ENCODE peak calls at places on chromosomes 2 and 18, in four cellular contexts. F is sigmoid colon, C is stomach, B is A673. G is an unnamed sample.
A peak's percentile ranks its signal among the peaks of the same experiment; 100 is the strongest.

GRCh38 chr2:238427435-238428162 is 872 bp downstream of the ASB1 start:
- DNase-seq in F (no peak), B (no peak), C (peak; percentile 18), G (peak; percentile 74)

GRCh38 chr18:11040823-11041712 is 108.3 kb downstream of the PIEZO2 start:
- DNase-seq in C (no peak), B (peak; percentile 56), F (no peak), G (no peak)

GRCh38 chr18:47928466-47928865 is 2.0 kb downstream of the SMAD2 start:
- DNase-seq in C (no peak), F (no peak), B (no peak), G (no peak)

GRCh38 chr2:159156834-159157233 is 129.7 kb downstream of the WDSUB1 start:
- DNase-seq in C (no peak), F (no peak), B (no peak), G (no peak)

GRCh38 chr2:9941996-9942390 is 9.5 kb upstream of the GRHL1 start:
- DNase-seq in B (no peak), F (no peak), C (no peak), G (no peak)

GRCh38 chr2:165857881-165858280 is 63.8 kb upstream of the GALNT3 start:
- DNase-seq in F (no peak), C (no peak), B (no peak), G (no peak)

GRCh38 chr2:54572636-54573531 is 116.8 kb downstream of the SPTBN1 start:
- DNase-seq in F (no peak), C (no peak), B (no peak), G (no peak)

GRCh38 chr2:171430516-171431410 is 3.0 kb downstream of the METTL8 start:
- DNase-seq in C (no peak), F (no peak), B (peak; percentile 67), G (no peak)

GRCh38 chr2:60676950-60677349 is 79.1 kb upstream of the PAPOLG start:
- DNase-seq in F (no peak), C (no peak), B (no peak), G (no peak)

GRCh38 chr18:68418881-68419280 is 296.0 kb downstream of the TMX3 start:
- DNase-seq in C (no peak), F (no peak), B (no peak), G (no peak)

GRCh38 chr2:119638891-119639539 is 40.0 kb upstream of the TMEM177 start:
- DNase-seq in C (no peak), F (no peak), B (no peak), G (no peak)

GRCh38 chr18:46829947-46830346 is 73.1 kb upstream of the ST8SIA5 start:
- DNase-seq in C (no peak), F (no peak), B (no peak), G (no peak)

GRCh38 chr2:62112192-62112591 is 83.7 kb upstream of the B3GNT2 start:
- DNase-seq in F (no peak), C (no peak), B (no peak), G (no peak)

GRCh38 chr2:115359550-115359949 is 917.1 kb downstream of the DPP10 start:
- DNase-seq in F (no peak), B (no peak), C (no peak), G (no peak)

GRCh38 chr18:28365406-28365805 is 188.5 kb upstream of the CDH2 start:
- DNase-seq in B (no peak), C (no peak), F (no peak), G (no peak)

GRCh38 chr2:86047575-86048382 is 57.9 kb downstream of the POLR1A start:
- DNase-seq in F (peak; percentile 48), B (no peak), C (no peak), G (no peak)

GRCh38 chr2:1628893-1629292 is 115.4 kb downstream of the PXDN start:
- DNase-seq in B (peak; percentile 61), C (peak; percentile 25), F (peak; percentile 79), G (no peak)

GRCh38 chr2:23584054-23584745 is 199.2 kb downstream of the KLHL29 start:
- DNase-seq in B (no peak), F (peak; percentile 85), C (no peak), G (no peak)

GRCh38 chr2:28480403-28481049 is 15.3 kb upstream of the PLB1 start:
- DNase-seq in B (no peak), F (no peak), C (no peak), G (no peak)

GRCh38 chr2:118784860-118785259 is 62.6 kb downstream of the EN1 start:
- DNase-seq in F (no peak), C (no peak), B (no peak), G (no peak)

GRCh38 chr2:767944-768343 is 90.7 kb upstream of the TMEM18 start:
- DNase-seq in B (no peak), F (no peak), C (no peak), G (no peak)

GRCh38 chr2:126886201-126886905 is 12.3 kb upstream of the TEX51 start:
- DNase-seq in C (no peak), F (peak; percentile 72), B (peak; percentile 76), G (peak; percentile 81)

GRCh38 chr2:161416294-161416632 is at the start of gene TBR1:
- DNase-seq in B (no peak), F (no peak), C (no peak), G (no peak)
- H3K4me1 ChIP-seq in B (peaks cover 8% of the 10 kb centered on the region), F (peaks cover 38% of the 10 kb centered on the region), C (peaks cover 55% of the 10 kb centered on the region), G (peaks cover 44% of the 10 kb centered on the region)

GRCh38 chr2:167293172-167293781 is 405.0 kb downstream of the XIRP2 start:
- DNase-seq in C (no peak), B (peak; percentile 49), F (peak; percentile 61), G (peak; percentile 64)
- H3K4me1 ChIP-seq in C (peaks cover 20% of the 10 kb centered on the region), B (peaks cover 15% of the 10 kb centered on the region), F (peaks cover 21% of the 10 kb centered on the region), G (peaks cover 14% of the 10 kb centered on the region)

GRCh38 chr2:173149491-173149890 is 73.8 kb downstream of the MAP3K20 start:
- DNase-seq in B (no peak), C (no peak), F (no peak), G (no peak)

GRCh38 chr2:173148520-173148919 is 72.9 kb downstream of the MAP3K20 start:
- DNase-seq in B (no peak), F (no peak), C (no peak), G (no peak)

GRCh38 chr2:173150963-173151362 is 75.3 kb downstream of the MAP3K20 start:
- DNase-seq in C (no peak), F (no peak), B (no peak), G (no peak)

GRCh38 chr2:173151671-173152398 is 76.2 kb downstream of the MAP3K20 start:
- DNase-seq in C (no peak), F (no peak), B (peak; percentile 91), G (no peak)

GRCh38 chr2:173150087-173150486 is 74.4 kb downstream of the MAP3K20 start:
- DNase-seq in C (no peak), B (no peak), F (no peak), G (no peak)
- H3K4me1 ChIP-seq in C (peaks cover 19% of the 10 kb centered on the region), B (peaks cover 36% of the 10 kb centered on the region), F (peaks cover 43% of the 10 kb centered on the region), G (peaks cover 15% of the 10 kb centered on the region)

GRCh38 chr2:64119369-64119768 is 24.9 kb downstream of the PELI1 start:
- DNase-seq in B (no peak), F (no peak), C (no peak), G (no peak)
- H3K4me1 ChIP-seq in B (peaks cover 21% of the 10 kb centered on the region), F (peaks cover 51% of the 10 kb centered on the region), C (peaks cover 59% of the 10 kb centered on the region), G (peaks cover 53% of the 10 kb centered on the region)

GRCh38 chr2:217975626-217976025 is 27.2 kb downstream of the TNS1 start:
- DNase-seq in B (no peak), C (no peak), F (peak; percentile 54), G (peak; percentile 19)
- H3K4me1 ChIP-seq in B (no peaks in the 10 kb centered on the region), C (peaks cover 93% of the 10 kb centered on the region), F (peaks cover 93% of the 10 kb centered on the region), G (peaks cover 31% of the 10 kb centered on the region)

DNA sequence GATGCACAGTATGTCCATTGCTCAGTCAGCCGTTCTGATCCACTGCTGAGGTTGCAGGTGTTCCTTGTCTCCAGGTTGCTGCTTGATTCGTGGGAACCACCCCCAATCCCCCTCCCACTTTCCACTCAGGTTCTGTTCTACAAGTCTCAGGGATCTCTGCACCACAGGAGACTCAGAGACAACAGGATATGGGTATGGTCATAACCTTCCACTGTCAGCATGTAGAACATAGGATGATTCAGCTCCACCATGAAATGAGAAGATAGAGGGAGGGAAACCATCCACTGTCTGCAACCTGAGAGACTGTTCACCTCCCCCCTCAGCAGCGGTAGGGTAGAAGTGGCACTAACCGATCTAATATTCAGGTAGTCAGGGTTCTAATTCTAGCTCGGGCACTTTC is 19.0 kb upstream of the KLF7 start:
- DNase-seq in C (no peak), F (no peak), B (no peak), G (no peak)
- H3K4me1 ChIP-seq in C (peaks cover 4% of the 10 kb centered on the region), F (no peaks in the 10 kb centered on the region), B (no peaks in the 10 kb centered on the region), G (no peaks in the 10 kb centered on the region)

GRCh38 chr2:19895535-19895934 is 6.2 kb downstream of the TTC32 start:
- DNase-seq in C (no peak), F (no peak), B (no peak), G (no peak)
- H3K4me1 ChIP-seq in C (peaks cover 63% of the 10 kb centered on the region), F (peaks cover 39% of the 10 kb centered on the region), B (peaks cover 24% of the 10 kb centered on the region), G (peaks cover 32% of the 10 kb centered on the region)

GRCh38 chr2:47644351-47644750 is 138.6 kb upstream of the MSH6 start:
- DNase-seq in C (no peak), B (no peak), F (no peak), G (no peak)

GRCh38 chr2:47640356-47640755 is 142.6 kb upstream of the MSH6 start:
- DNase-seq in C (no peak), B (no peak), F (no peak), G (peak; percentile 17)

GRCh38 chr2:47639469-47639868 is 143.5 kb upstream of the MSH6 start:
- DNase-seq in C (no peak), F (no peak), B (no peak), G (no peak)

GRCh38 chr2:47638430-47638829 is 144.5 kb upstream of the MSH6 start:
- DNase-seq in F (no peak), B (no peak), C (no peak), G (no peak)

DNA sequence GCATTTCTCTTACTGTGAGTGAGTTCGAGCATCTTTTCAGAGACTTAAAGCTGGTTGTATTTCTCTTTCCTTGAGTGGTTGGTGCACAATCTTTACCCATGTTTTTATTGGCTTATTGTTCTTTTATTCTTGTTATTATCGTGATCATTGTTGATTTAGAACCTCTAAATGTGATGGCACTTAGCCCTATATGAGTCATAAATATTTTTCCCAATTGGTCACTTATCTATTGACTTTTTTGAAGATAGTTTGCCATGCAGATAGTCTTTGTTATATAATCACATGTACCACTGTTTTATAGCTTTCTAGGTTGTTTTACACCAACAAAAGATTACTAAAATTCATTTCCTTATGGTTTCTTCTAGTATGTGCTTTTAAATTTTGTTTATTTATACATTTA is 141.6 kb upstream of the MSH6 start:
- DNase-seq in B (no peak), F (no peak), C (no peak), G (no peak)
- H3K4me1 ChIP-seq in B (no peaks in the 10 kb centered on the region), F (no peaks in the 10 kb centered on the region), C (no peaks in the 10 kb centered on the region), G (no peaks in the 10 kb centered on the region)

DNA sequence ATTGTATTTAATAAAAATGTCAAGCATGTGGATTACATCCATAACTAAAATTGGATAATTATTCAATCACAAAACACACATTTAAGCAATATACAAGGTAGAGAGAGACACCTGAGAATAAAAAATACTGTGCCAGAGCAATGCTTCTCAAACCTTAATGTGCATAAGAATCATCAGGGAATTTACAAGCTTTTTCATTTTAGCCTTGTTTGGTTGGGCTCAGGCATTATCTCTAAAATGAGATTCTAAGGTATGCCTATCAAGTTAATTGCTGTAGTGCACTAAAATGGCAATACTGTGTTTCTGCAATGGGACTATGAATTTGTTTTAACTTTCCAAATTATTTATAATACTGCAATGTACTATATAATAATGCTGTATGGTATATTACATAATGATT is 982 bp downstream of the MOB1A start:
- DNase-seq in B (no peak), C (no peak), F (no peak), G (no peak)
- H3K4me1 ChIP-seq in B (peaks cover 4% of the 10 kb centered on the region), C (peaks cover 47% of the 10 kb centered on the region), F (peaks cover 45% of the 10 kb centered on the region), G (peaks cover 30% of the 10 kb centered on the region)